ENCODE peak calls at places on chromosomes 7 and 10, in six cellular contexts. T is endodermal cell, U is trophoblast cell, E is fibroblast of mammary gland, C is left ventricle myocardium superior, O is iris pigment epithelial cell. Q is an unnamed sample.

GRCh38 chr10:119538632-119539358 is 3.7 kb downstream of the RGS10 start:
- DNase-seq in U (no peak), O (no peak), C (no peak), T (no peak), E (peak), Q (no peak)

GRCh38 chr10:90470971-90471370 is 386.9 kb downstream of the HTR7 start:
- DNase-seq in E (no peak), C (no peak), U (no peak), O (no peak), T (no peak), Q (peak)

GRCh38 chr10:66788142-66788541 is 137.7 kb upstream of the LRRTM3 start:
- DNase-seq in U (no peak), T (no peak), O (no peak), C (no peak), E (no peak), Q (no peak)

GRCh38 chr10:17257466-17258321 is 29.7 kb downstream of the VIM start:
- DNase-seq in E (peak), U (peak), C (no peak), T (peak), O (peak), Q (peak)

GRCh38 chr7:27159278-27160146 is 3.0 kb upstream of the HOXA7 start:
- DNase-seq in E (peak), T (peak), C (peak), O (no peak), U (no peak), Q (no peak)

GRCh38 chr10:43214956-43215561 is 51.8 kb downstream of the RASGEF1A start:
- DNase-seq in O (no peak), C (no peak), U (no peak), E (no peak), T (no peak), Q (no peak)

GRCh38 chr10:29862926-29863614 is 196.3 kb downstream of the JCAD start:
- DNase-seq in E (peak), C (no peak), O (peak), T (no peak), U (peak), Q (peak)

GRCh38 chr7:64630496-64630895 is 35.4 kb upstream of the ZNF107 start:
- DNase-seq in O (peak), U (peak), E (peak), T (no peak), C (no peak), Q (peak)

GRCh38 chr10:62732841-62733653 is 71.5 kb upstream of the ADO start:
- DNase-seq in E (peak), O (peak), C (no peak), U (no peak), T (no peak), Q (no peak)

GRCh38 chr7:16933296-16934248 is 51.8 kb upstream of the AGR3 start:
- DNase-seq in O (no peak), E (no peak), C (peak), U (no peak), T (no peak), Q (no peak)

GRCh38 chr7:116353614-116354013 is 143.3 kb downstream of the TES start:
- DNase-seq in O (no peak), U (no peak), C (peak), T (no peak), E (no peak), Q (peak)

GRCh38 chr10:70715853-70716795 is 43.8 kb downstream of the ADAMTS14 start:
- DNase-seq in O (peak), C (no peak), U (peak), E (peak), T (no peak), Q (peak)

GRCh38 chr7:113806633-113807327 is 112.0 kb downstream of the PPP1R3A start:
- DNase-seq in O (no peak), C (no peak), U (no peak), E (no peak), T (no peak), Q (no peak)

GRCh38 chr10:100562806-100563293 is 27.1 kb downstream of the HIF1AN start:
- DNase-seq in C (no peak), E (peak), U (peak), T (peak), O (peak), Q (peak)

GRCh38 chr7:135151162-135151932 is 3.5 kb downstream of the TMEM140 start:
- DNase-seq in C (no peak), T (no peak), E (no peak), U (peak), O (no peak), Q (no peak)

GRCh38 chr7:8436965-8437364 is 3.6 kb downstream of the NXPH1 start:
- DNase-seq in O (peak), U (peak), T (peak), E (peak), C (no peak), Q (no peak)

GRCh38 chr10:112314822-112315474 is 31.7 kb downstream of the TECTB start:
- DNase-seq in T (peak), U (peak), C (peak), O (peak), E (peak), Q (peak)

GRCh38 chr10:31604141-31604540 is 285.1 kb downstream of the ZEB1 start:
- DNase-seq in E (peak), U (peak), C (peak), T (no peak), O (peak), Q (peak)

GRCh38 chr10:59325116-59325515 is 37.2 kb downstream of the FAM13C start:
- DNase-seq in U (peak), C (no peak), E (no peak), T (no peak), O (no peak), Q (no peak)

GRCh38 chr10:102281103-102281502 is 35.8 kb downstream of the GBF1 start:
- DNase-seq in C (no peak), E (no peak), U (no peak), O (peak), T (no peak), Q (peak)

GRCh38 chr10:71840177-71840711 is 10.8 kb downstream of the PSAP start:
- DNase-seq in C (peak), O (peak), E (peak), T (peak), U (peak), Q (peak)

GRCh38 chr7:82530361-82530760 is 86.8 kb upstream of the CACNA2D1 start:
- DNase-seq in O (peak), T (peak), E (no peak), U (no peak), C (no peak), Q (no peak)

GRCh38 chr10:86872757-86873156 is 84.7 kb downstream of the MMRN2 start:
- DNase-seq in U (no peak), T (peak), C (no peak), O (peak), E (peak), Q (no peak)

GRCh38 chr10:83801983-83802382 is 337.3 kb upstream of the GHITM start:
- DNase-seq in O (no peak), C (no peak), E (no peak), T (no peak), U (no peak), Q (no peak)

GRCh38 chr10:123459371-123460224 is 206.6 kb upstream of the GPR26 start:
- DNase-seq in T (peak), O (no peak), C (no peak), U (no peak), E (no peak), Q (no peak)

GRCh38 chr7:95794917-95795515 is 22.7 kb downstream of the DYNC1I1 start:
- DNase-seq in O (peak), U (peak), T (peak), E (peak), C (no peak), Q (no peak)

GRCh38 chr7:95527033-95527775 is 41.5 kb downstream of the ASB4 start:
- DNase-seq in T (peak), O (peak), U (peak), E (peak), C (peak), Q (peak)

GRCh38 chr10:106682175-106682574 is 482.3 kb downstream of the SORCS1 start:
- DNase-seq in E (no peak), T (no peak), U (no peak), C (no peak), O (peak), Q (peak)

GRCh38 chr10:127694580-127695193 is 42.3 kb upstream of the FOXI2 start:
- DNase-seq in C (no peak), U (peak), O (no peak), T (peak), E (peak), Q (no peak)

GRCh38 chr10:48608279-48608681 is 3.4 kb upstream of the ARHGAP22 start:
- DNase-seq in T (peak), C (no peak), O (no peak), E (peak), U (peak), Q (peak)

GRCh38 chr10:72375173-72375572 is 20.5 kb upstream of the DNAJB12 start:
- DNase-seq in U (peak), T (peak), E (no peak), O (peak), C (no peak), Q (peak)

GRCh38 chr10:89236221-89236620 is 15.4 kb downstream of the LIPA start:
- DNase-seq in U (no peak), T (no peak), E (peak), O (no peak), C (no peak), Q (peak)

GRCh38 chr10:13956826-13957225 is 370.1 kb downstream of the PRPF18 start:
- DNase-seq in U (peak), T (peak), C (peak), O (peak), E (peak), Q (no peak)

GRCh38 chr7:108067844-108068243 is 62.3 kb downstream of the LAMB4 start:
- DNase-seq in T (no peak), O (no peak), C (no peak), U (no peak), E (no peak), Q (no peak)

GRCh38 chr10:70053212-70053895 is 708 bp downstream of the MACROH2A2 start:
- DNase-seq in T (peak), C (peak), U (no peak), E (no peak), O (peak), Q (peak)

GRCh38 chr10:27464993-27465392 is 39.1 kb upstream of the RAB18 start:
- DNase-seq in T (peak), C (no peak), U (no peak), O (no peak), E (no peak), Q (no peak)

GRCh38 chr10:74433595-74433956 is 282.6 kb downstream of the ADK start:
- DNase-seq in C (no peak), U (no peak), E (no peak), O (no peak), T (no peak), Q (peak)

GRCh38 chr7:138606251-138606650 is 94.9 kb downstream of the SVOPL start:
- DNase-seq in T (no peak), E (no peak), C (no peak), U (peak), O (no peak), Q (no peak)

Q was measured in adipocyte.